ENCODE peak calls at places on chromosomes 4 and X, in four cellular contexts. R is A549, C is K562, S is spleen. D is an unnamed sample.

GRCh38 chrX:138191998-138192397 is 519.5 kb downstream of the FGF13 start:
- DNase-seq in R (peak; percentile 32), C (peak; percentile 20), S (no peak), D (no peak)

GRCh38 chr4:53005149-53005546 is 143.0 kb downstream of the RASL11B start:
- DNase-seq in R (no peak), C (no peak), S (no peak), D (no peak)

GRCh38 chr4:116539744-116540143 is 545.6 kb downstream of the TRAM1L1 start:
- DNase-seq in R (no peak), C (no peak), S (no peak), D (no peak)

GRCh38 chr4:22356996-22357596 is 158.8 kb downstream of the ADGRA3 start:
- DNase-seq in R (peak; percentile 13), C (no peak), S (no peak), D (no peak)

GRCh38 chr4:127304356-127304755 is 328.4 kb upstream of the INTU start:
- DNase-seq in R (no peak), C (no peak), S (no peak), D (no peak)

GRCh38 chr4:174794706-174795105 is 34.3 kb downstream of the GLRA3 start:
- DNase-seq in R (peak; percentile 38), C (no peak), S (no peak), D (no peak)

GRCh38 chrX:57565198-57565597 is 26.6 kb upstream of the ZXDB start:
- DNase-seq in R (no peak), C (no peak), S (no peak), D (no peak)

GRCh38 chr4:24655971-24656370 is 71.6 kb upstream of the DHX15 start:
- DNase-seq in R (peak; percentile 44), C (no peak), S (no peak), D (no peak)

GRCh38 chr4:23894021-23894420 is 4.2 kb upstream of the PPARGC1A start:
- DNase-seq in R (no peak), C (no peak), S (no peak), D (no peak)

GRCh38 chrX:39850630-39851152 is 247.1 kb downstream of the BCOR start:
- DNase-seq in R (no peak), C (peak; percentile 77), S (no peak), D (no peak)

GRCh38 chr4:92060333-92060732 is 243.4 kb upstream of the GRID2 start:
- DNase-seq in R (no peak), C (no peak), S (no peak), D (no peak)

GRCh38 chr4:175277816-175278215 is 359.7 kb downstream of the ADAM29 start:
- DNase-seq in R (no peak), C (no peak), S (no peak), D (no peak)

GRCh38 chr4:110211007-110211769 is 12.8 kb upstream of the ELOVL6 start:
- DNase-seq in R (peak; percentile 52), C (peak; percentile 27), S (no peak), D (no peak)

GRCh38 chr4:184899261-184900134 is 73.7 kb upstream of the ACSL1 start:
- DNase-seq in R (no peak), C (no peak), S (no peak), D (peak; percentile 11)

GRCh38 chr4:113745724-113746123 is 15.8 kb downstream of the CAMK2D start:
- DNase-seq in R (no peak), C (no peak), S (no peak), D (no peak)

GRCh38 chrX:24221872-24222271 is 72.3 kb downstream of the ZFX start:
- DNase-seq in R (no peak), C (no peak), S (no peak), D (no peak)

GRCh38 chr4:166091914-166092510 is 219.0 kb downstream of the TLL1 start:
- DNase-seq in R (peak; percentile 24), C (peak; percentile 18), S (no peak), D (no peak)

GRCh38 chrX:2498781-2499302 is 1.9 kb downstream of the DHRSX start:
- DNase-seq in R (peak; percentile 45), C (no peak), S (peak; percentile 58), D (no peak)

GRCh38 chrX:124435616-124436015 is 89.3 kb downstream of the SH2D1A start:
- DNase-seq in R (no peak), C (no peak), S (no peak), D (no peak)

GRCh38 chrX:109345866-109346265 is 136.0 kb downstream of the GUCY2F start:
- DNase-seq in R (no peak), C (no peak), S (no peak), D (no peak)

GRCh38 chrX:129744881-129745321 is 6.1 kb downstream of the XPNPEP2 start:
- DNase-seq in R (no peak), C (no peak), S (no peak), D (no peak)

GRCh38 chr4:56123051-56123450 is 174.3 kb downstream of the CEP135 start:
- DNase-seq in R (no peak), C (no peak), S (no peak), D (no peak)

GRCh38 chr4:88158360-88159136 is at the start of gene ABCG2:
- DNase-seq in R (peak; percentile 62), C (peak; percentile 65), S (peak; percentile 78), D (no peak)

GRCh38 chr4:140884431-140885058 is 128.4 kb upstream of the TBC1D9 start:
- DNase-seq in R (peak; percentile 67), C (peak; percentile 29), S (no peak), D (peak; percentile 14)

DNA sequence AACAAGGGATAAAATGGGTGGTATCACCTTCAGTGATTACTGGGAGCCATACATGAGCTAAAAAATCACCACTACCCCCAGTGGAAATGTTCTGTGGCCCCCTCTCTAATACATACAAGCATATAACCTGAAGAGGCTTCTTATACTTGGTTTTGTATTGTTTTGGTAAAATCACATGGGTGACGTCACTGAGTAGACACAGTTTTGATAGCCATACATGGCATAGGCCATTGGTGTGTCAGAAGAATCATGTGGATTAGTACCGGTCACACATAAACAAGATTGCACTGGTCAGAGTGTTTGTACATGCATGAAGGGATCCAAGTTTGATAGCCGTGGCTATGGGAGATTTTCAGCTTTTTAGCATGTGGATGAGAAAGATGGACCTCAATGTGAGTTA is 131.9 kb upstream of the RADX start:
- DNase-seq in R (no peak), C (no peak), S (no peak), D (no peak)
- TF ChIP-seq POLR2A in R (no peak), C (no peak), S (no peak), D (no peak)

GRCh38 chr4:1721003-1721665 is at the start of the genes TACC3 and TMEM129:
- DNase-seq in R (peak; percentile 90), C (peak; percentile 96), S (peak; percentile 99), D (peak; percentile 87)
- TF ChIP-seq POLR2A in R (peak; percentile 53), C (peak; percentile 64), S (no peak), D (peak; percentile 53)

GRCh38 chr4:37973481-37973880 is 13.3 kb downstream of the PTTG2 start:
- DNase-seq in R (no peak), C (no peak), S (no peak), D (no peak)

GRCh38 chr4:37977471-37978452 is 17.6 kb downstream of the PTTG2 start:
- DNase-seq in R (peak; percentile 61), C (peak; percentile 45), S (peak; percentile 97), D (peak; percentile 28)

GRCh38 chr4:37978509-37978908 is 18.3 kb downstream of the PTTG2 start:
- DNase-seq in R (no peak), C (no peak), S (no peak), D (no peak)

GRCh38 chr4:37976513-37976912 is 16.3 kb downstream of the PTTG2 start:
- DNase-seq in R (no peak), C (no peak), S (no peak), D (no peak)

GRCh38 chr4:37976991-37977470 is 16.8 kb downstream of the PTTG2 start:
- DNase-seq in R (peak; percentile 61), C (peak; percentile 92), S (peak; percentile 97), D (peak; percentile 52)
- TF ChIP-seq POLR2A in R (no peak), C (no peak), S (no peak), D (no peak)

GRCh38 chr4:6348408-6348807 is 78.8 kb downstream of the WFS1 start:
- DNase-seq in R (no peak), C (no peak), S (no peak), D (no peak)
- TF ChIP-seq POLR2A in R (no peak), C (no peak), S (no peak), D (no peak)

DNA sequence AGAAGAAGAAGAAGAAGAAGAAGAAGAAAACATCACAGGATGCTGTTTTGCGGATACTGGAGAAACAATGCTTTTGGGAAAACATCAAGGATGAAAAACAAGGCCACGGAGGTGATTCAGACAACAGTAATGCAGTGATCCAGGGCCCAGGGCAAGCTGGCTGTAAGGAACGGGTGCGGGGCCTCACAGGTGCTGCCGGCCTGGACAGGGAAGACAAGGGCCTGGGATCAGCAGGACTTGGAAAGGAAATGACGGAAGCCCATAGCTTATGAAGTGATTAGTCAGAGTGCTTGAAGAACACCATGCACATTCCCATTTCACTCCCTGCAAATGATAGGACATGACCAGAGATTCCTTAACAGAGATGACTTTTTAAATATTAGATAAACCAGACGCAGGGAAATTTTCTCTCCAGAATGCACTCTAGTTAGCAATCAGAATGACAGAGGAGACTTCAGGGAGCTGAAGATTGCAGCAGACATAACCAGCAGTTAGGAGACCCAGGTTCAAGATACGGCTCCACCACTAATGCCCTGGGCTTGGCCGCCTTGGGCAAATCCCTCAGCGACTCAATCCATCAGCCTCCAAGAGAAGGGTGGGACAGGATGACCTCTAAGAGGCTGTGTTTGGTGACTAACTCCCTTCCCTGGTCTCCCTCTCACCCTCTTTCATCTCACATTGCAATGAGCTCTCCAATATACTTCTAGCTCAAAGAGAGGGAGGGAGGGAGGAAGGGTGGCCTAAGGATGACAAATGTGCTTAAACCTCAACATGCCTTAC is 54.1 kb downstream of the APBB2 start:
- DNase-seq in R (peak; percentile 80), C (no peak), S (no peak), D (peak; percentile 36)
- TF ChIP-seq POLR2A in R (no peak), C (no peak), S (no peak), D (no peak)

GRCh38 chrX:18886344-18887161 is 97.4 kb downstream of the PHKA2 start:
- DNase-seq in R (peak; percentile 84), C (peak; percentile 60), S (peak; percentile 90), D (peak; percentile 28)
- TF ChIP-seq POLR2A in R (peak; percentile 27), C (no peak), S (no peak), D (peak; percentile 47)

GRCh38 chrX:63560601-63561218 is 209.6 kb upstream of the SPIN4 start:
- DNase-seq in R (peak; percentile 84), C (peak; percentile 49), S (peak; percentile 82), D (peak; percentile 33)
- TF ChIP-seq POLR2A in R (peak; percentile 46), C (peak; percentile 65), S (no peak), D (peak; percentile 20)

DNA sequence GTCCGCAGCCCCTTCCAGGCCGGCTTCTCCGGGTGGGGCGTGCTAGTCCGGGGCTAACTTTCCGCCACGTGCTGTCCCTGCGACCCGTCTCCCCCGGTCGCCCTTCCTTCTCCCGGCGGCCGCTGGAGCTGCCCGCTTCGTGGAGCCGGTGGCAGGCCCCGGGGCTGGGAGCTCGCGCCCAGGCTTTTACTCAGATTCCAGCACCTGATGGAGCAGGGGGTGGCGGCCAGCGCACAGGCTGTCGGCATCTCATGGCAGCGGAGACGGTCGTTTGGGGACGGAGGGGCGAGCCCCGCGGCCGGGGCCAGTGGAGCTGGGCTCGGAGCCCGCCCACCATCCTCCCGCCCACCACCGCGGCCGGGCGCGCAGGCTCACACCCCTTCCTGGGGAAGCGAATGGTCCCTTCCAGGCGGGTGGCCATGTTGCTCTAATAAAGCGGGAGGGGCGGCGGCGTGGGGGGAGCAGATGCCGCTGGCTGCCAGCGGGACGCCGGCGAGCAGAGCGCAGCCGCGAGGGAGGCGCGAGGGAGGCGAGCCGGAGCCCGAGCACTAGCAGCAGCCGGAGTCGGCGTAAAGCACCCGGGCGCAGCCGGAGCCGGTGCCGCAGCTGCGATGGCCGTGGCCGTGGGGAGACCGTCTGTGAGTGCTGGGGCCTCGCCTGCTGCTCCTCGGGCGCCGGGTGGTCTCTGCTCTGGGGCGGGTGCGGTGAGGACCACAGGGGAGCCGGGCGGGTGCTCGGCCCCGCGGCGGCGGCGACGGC is at the start of gene SEPTIN11:
- DNase-seq in R (peak; percentile 90), C (peak; percentile 92), S (peak; percentile 95), D (peak; percentile 68)
- TF ChIP-seq POLR2A in R (peak; percentile 83), C (peak; percentile 86), S (peak; percentile 28), D (peak; percentile 95)

D was measured in H54.